ENCODE peak calls at places on chromosomes 7 and 10, in six cellular contexts. E is WTC11, L is K562, Q is H1, V is GM12878, S is GM23338. T is an unnamed sample.

GRCh38 chr7:48285365-48285764 is 114.1 kb downstream of the ABCA13 start:
- DNase-seq in E (no peak), Q (no peak), S (no peak), V (no peak), L (no peak), T (no peak)

GRCh38 chr10:86863443-86863842 is 94.0 kb downstream of the MMRN2 start:
- DNase-seq in S (no peak), V (no peak), E (no peak), Q (no peak), L (no peak), T (no peak)

GRCh38 chr10:106765355-106765754 is 399.2 kb downstream of the SORCS1 start:
- DNase-seq in V (no peak), Q (no peak), S (peak; percentile 43), E (peak; percentile 25), L (no peak), T (no peak)

GRCh38 chr7:45469103-45469502 is 105.1 kb upstream of the ADCY1 start:
- DNase-seq in Q (no peak), L (no peak), V (no peak), S (no peak), E (no peak), T (no peak)

GRCh38 chr10:130455791-130456190 is 319.6 kb downstream of the GLRX3 start:
- DNase-seq in V (no peak), L (no peak), Q (no peak), S (no peak), E (no peak), T (no peak)

GRCh38 chr10:133183646-133184378 is 23.8 kb downstream of the KNDC1 start:
- DNase-seq in V (no peak), L (no peak), Q (no peak), S (no peak), E (no peak), T (no peak)

GRCh38 chr10:15703167-15703880 is 16.4 kb downstream of the ITGA8 start:
- DNase-seq in Q (no peak), V (no peak), L (no peak), E (no peak), S (no peak), T (no peak)

GRCh38 chr10:119333146-119333792 is 125.9 kb downstream of the GRK5 start:
- DNase-seq in V (no peak), E (no peak), Q (no peak), S (no peak), L (no peak), T (no peak)

GRCh38 chr10:90862908-90863514 is 5.2 kb upstream of the HTR7 start:
- DNase-seq in V (no peak), S (peak; percentile 47), Q (no peak), E (no peak), L (peak; percentile 22), T (peak; percentile 16)

GRCh38 chr7:146366938-146367337 is 250.3 kb downstream of the CNTNAP2 start:
- DNase-seq in S (no peak), V (no peak), L (no peak), Q (no peak), E (no peak), T (no peak)

GRCh38 chr10:13188593-13188992 is 27.2 kb downstream of the MCM10 start:
- DNase-seq in L (no peak), Q (no peak), V (no peak), E (no peak), S (no peak), T (no peak)

GRCh38 chr10:13189946-13190345 is 28.6 kb downstream of the MCM10 start:
- DNase-seq in E (no peak), Q (no peak), L (no peak), S (no peak), V (no peak), T (no peak)

GRCh38 chr10:13183625-13184024 is 22.3 kb downstream of the MCM10 start:
- DNase-seq in S (no peak), L (no peak), E (no peak), Q (no peak), V (peak; percentile 31), T (no peak)

GRCh38 chr10:13184726-13185514 is 23.6 kb downstream of the MCM10 start:
- DNase-seq in V (no peak), E (no peak), L (no peak), Q (no peak), S (no peak), T (no peak)

GRCh38 chr10:13187135-13187534 is 25.8 kb downstream of the MCM10 start:
- DNase-seq in Q (no peak), S (no peak), V (no peak), L (no peak), E (no peak), T (no peak)
- TF ChIP-seq CREB1 in Q (no peak), S (no peak), V (no peak), L (no peak), E (no peak), T (no peak)

GRCh38 chr7:130560972-130561371 is 69.1 kb downstream of the MEST start:
- DNase-seq in S (peak; percentile 33), L (peak; percentile 55), V (peak; percentile 40), Q (peak; percentile 1), E (no peak), T (peak; percentile 20)

GRCh38 chr7:130566898-130567280 is 75.0 kb downstream of the MEST start:
- DNase-seq in V (no peak), L (no peak), E (no peak), S (no peak), Q (no peak), T (no peak)

DNA sequence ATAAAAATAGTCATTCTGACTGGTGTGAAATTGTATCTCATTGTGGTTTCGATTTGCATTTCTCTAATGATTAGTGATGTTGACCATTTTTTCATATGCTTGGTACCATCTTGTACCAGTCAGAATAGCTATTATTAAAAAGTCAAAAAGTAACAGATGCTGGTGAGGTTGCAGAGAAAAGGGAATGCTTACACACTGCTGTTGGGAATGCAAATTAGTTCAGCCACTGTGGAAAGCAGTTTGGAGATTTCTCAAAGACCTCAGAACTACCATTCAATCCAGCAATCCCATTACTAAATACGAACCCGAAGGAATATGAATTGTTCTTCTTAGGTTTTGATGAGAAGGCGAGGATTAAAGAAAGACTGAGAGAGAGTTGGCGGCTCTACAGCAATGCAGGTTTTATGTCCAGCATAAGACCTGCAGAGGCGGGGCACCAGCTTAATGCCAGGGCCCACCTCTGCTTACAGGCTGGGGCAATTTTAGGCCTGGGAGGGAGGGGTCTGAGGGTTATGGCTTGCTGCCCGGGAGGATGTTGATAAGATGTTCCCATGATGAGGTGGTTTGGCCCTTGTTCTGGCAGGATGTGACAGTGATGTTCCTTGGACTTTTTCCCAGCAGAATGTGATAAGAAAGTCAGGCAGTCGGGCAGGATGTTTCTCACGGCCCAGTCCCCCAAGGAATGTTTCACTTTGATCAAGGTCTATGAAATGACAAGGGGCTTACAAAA is 74.4 kb downstream of the MEST start:
- DNase-seq in L (no peak), V (no peak), S (no peak), Q (no peak), E (no peak), T (no peak)
- TF ChIP-seq CREB1 in L (no peak), V (no peak), S (no peak), Q (no peak), E (no peak), T (no peak)

GRCh38 chr10:81270051-81270450 is 604.9 kb upstream of the NRG3 start:
- DNase-seq in S (no peak), E (no peak), L (no peak), Q (no peak), V (no peak), T (no peak)
- TF ChIP-seq CREB1 in S (no peak), E (no peak), L (no peak), Q (no peak), V (no peak), T (no peak)

DNA sequence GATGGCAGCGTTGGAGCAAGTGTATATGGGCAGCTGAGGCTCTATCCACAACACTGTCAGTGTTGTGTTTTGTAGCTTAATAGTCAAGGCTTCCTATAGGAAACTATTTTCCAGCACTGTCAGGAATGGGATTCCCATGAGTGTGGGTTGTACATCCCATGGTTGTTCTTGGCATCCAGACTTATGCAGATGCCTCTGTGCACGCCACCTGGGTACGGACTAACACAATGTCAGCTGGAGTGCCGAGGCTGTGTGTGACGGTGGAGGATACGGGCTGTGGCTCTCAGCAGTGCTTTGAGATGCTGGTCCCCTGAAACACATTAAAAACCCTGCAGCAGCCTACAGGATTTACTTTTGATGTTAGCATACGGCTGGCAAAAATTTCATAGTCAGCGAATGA is 350.0 kb downstream of the ACTR3B start:
- DNase-seq in Q (no peak), S (no peak), V (no peak), L (no peak), E (no peak), T (no peak)
- TF ChIP-seq CREB1 in Q (no peak), S (no peak), V (no peak), L (no peak), E (no peak), T (no peak)

DNA sequence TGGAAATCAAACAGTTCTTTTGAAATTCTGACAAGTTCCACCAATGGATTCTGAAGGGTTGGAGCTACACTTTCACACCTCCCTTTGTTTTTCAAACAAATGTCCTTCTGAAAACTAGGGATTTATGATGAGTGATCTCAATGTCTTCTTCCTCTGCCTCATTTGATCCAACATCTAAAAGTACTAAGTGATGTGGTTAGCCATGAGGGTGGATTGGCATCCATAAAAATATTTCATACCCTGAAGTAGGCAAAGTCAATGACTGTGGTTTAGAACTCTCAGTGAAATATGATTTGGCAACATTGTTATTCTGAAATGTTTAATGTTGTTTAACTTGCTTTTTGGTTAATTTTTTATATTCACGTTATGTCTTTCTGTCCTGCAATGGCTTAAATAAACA is 136.9 kb downstream of the MBL2 start:
- DNase-seq in S (no peak), V (no peak), L (no peak), Q (no peak), E (no peak), T (no peak)
- TF ChIP-seq CREB1 in S (no peak), V (no peak), L (no peak), Q (no peak), E (no peak), T (no peak)

DNA sequence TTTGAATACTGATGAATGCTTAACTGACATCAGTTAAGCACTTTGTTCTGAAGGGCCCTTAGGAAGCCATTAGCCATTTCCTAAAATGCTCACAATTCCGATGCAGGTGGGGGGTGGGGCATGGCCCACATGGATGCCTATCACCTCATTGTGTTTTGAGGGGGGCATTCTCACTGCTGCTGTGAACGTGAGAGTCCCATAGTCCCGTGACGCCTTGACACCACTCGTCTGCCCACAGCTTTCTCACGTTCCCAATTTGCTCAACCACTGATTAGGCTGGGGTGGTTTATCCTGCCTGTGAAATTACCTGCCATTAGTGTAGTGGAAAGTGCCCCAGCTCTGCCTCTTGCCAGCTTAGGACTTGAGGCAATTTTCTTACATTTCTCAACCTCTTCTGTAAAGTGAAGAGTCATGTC is 31.9 kb downstream of the DUSP5 start:
- DNase-seq in E (peak; percentile 48), Q (no peak), V (peak; percentile 68), S (peak; percentile 79), L (no peak), T (no peak)
- TF ChIP-seq CREB1 in E (no peak), Q (no peak), V (no peak), S (no peak), L (no peak), T (no peak)

DNA sequence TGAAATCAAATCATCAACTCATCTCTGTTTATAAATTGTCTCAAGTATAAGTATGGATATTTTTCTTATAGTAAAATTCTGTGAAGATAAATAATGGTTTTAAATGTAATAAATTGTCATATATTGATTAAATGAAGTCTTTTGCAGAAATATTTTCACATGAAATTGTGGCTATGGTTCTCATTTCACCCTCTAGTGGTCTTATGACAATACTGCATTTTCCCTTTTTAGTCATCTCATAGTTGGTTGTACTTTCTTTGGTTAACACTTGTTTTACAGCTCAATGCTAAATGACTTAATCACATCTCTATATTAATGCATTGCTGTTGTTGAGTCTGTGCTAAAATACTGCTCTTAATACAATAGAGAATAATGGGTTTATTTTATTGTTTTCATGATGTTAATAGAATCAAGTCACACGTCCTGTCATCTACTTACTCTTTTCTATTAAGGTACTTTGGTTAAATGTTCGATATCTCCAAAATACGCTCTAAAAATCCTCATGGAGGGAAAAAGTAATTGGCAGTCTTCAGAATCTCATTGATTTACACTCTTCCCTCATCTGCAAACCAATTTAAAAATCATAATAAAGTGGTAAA is 38.0 kb upstream of the CACNA2D1 start:
- DNase-seq in S (peak; percentile 58), V (peak; percentile 0), L (peak; percentile 10), E (no peak), Q (no peak), T (peak; percentile 2)
- TF ChIP-seq CREB1 in S (no peak), V (no peak), L (no peak), E (no peak), Q (no peak), T (no peak)

T was measured in HepG2.